ENCODE peak calls at places on chromosomes 6 and 20, in seven cellular contexts. H is Panc1, M is mucosa of descending colon, K is PC-3, O is psoas muscle, L is upper lobe of right lung, I is IMR-90. T is an unnamed sample. For H3K4me1, the result is how much of the 10 kb centered on the place peaks cover.

GRCh38 chr6:145147559-145147958 is 587.8 kb downstream of the EPM2A start:
- DNase-seq in M (no peak), L (no peak), H (no peak), I (peak), O (no peak), K (peak), T (no peak)

GRCh38 chr20:37302981-37303380 is 13.5 kb downstream of the MANBAL start:
- DNase-seq in I (no peak), L (no peak), O (no peak), M (no peak), H (no peak), K (no peak), T (no peak)

GRCh38 chr6:22221630-22222029 is 75.2 kb downstream of the PRL start:
- DNase-seq in K (peak), O (no peak), I (no peak), M (no peak), H (no peak), L (no peak), T (no peak)

GRCh38 chr6:22062807-22063408 is 233.9 kb downstream of the PRL start:
- DNase-seq in I (no peak), M (no peak), H (no peak), O (no peak), L (peak), K (no peak), T (peak)

GRCh38 chr20:20466341-20466879 is 98.5 kb downstream of the INSM1 start:
- DNase-seq in O (peak), L (no peak), M (no peak), H (no peak), I (peak), K (no peak), T (no peak)

GRCh38 chr20:38957915-38958485 is 4.1 kb upstream of the DHX35 start:
- DNase-seq in O (no peak), H (no peak), I (no peak), L (no peak), M (no peak), K (no peak), T (no peak)

GRCh38 chr20:47319517-47320252 is 36.8 kb downstream of the ZMYND8 start:
- DNase-seq in L (peak), H (no peak), I (peak), M (peak), K (peak), O (peak), T (peak)

GRCh38 chr6:105873799-105874198 is 212.3 kb upstream of the PRDM1 start:
- DNase-seq in I (no peak), M (no peak), K (no peak), L (no peak), O (no peak), H (no peak), T (no peak)

GRCh38 chr6:134908906-134909516 is 40.9 kb downstream of the ALDH8A1 start:
- DNase-seq in M (peak), O (peak), I (peak), H (peak), L (no peak), K (peak), T (no peak)

GRCh38 chr6:21997414-21998037 is 299.3 kb downstream of the PRL start:
- DNase-seq in O (no peak), H (no peak), M (no peak), I (peak), K (no peak), L (no peak), T (no peak)

GRCh38 chr6:119148102-119148824 is 69.8 kb upstream of the FAM184A start:
- DNase-seq in O (no peak), I (peak), H (peak), M (peak), L (no peak), K (peak), T (no peak)

GRCh38 chr6:164928041-164928321 is 381.4 kb downstream of the C6orf118 start:
- DNase-seq in L (no peak), M (no peak), O (no peak), K (no peak), H (no peak), I (no peak), T (no peak)

GRCh38 chr6:96124778-96125177 is 109.0 kb downstream of the FUT9 start:
- DNase-seq in H (no peak), K (no peak), M (no peak), I (no peak), L (no peak), O (no peak), T (no peak)

GRCh38 chr6:109304284-109305015 is 77.8 kb downstream of the CD164 start:
- DNase-seq in M (no peak), H (no peak), O (no peak), K (no peak), I (no peak), L (no peak), T (no peak)

GRCh38 chr6:44104661-44105060 is 22.6 kb downstream of the MRPL14 start:
- DNase-seq in M (no peak), K (no peak), I (no peak), H (no peak), L (no peak), O (peak), T (peak)

GRCh38 chr20:6940052-6940451 is 172.6 kb downstream of the BMP2 start:
- DNase-seq in K (peak), L (no peak), O (no peak), I (no peak), M (no peak), H (no peak), T (no peak)

GRCh38 chr6:140344149-140344913 is 969.9 kb upstream of the CITED2 start:
- DNase-seq in M (no peak), O (no peak), I (peak), H (no peak), K (peak), L (no peak), T (no peak)

GRCh38 chr6:155234687-155235543 is 28.9 kb upstream of the CLDN20 start:
- DNase-seq in L (no peak), I (peak), O (no peak), M (no peak), K (no peak), H (no peak), T (no peak)

GRCh38 chr6:84707161-84707560 is 57.2 kb downstream of the TBX18 start:
- DNase-seq in H (no peak), I (no peak), L (no peak), M (no peak), O (no peak), K (no peak), T (no peak)

GRCh38 chr6:138231399-138231886 is 13.2 kb upstream of the PBOV1 start:
- DNase-seq in H (peak), O (no peak), K (peak), M (peak), L (no peak), I (no peak), T (no peak)

GRCh38 chr6:138229072-138229471 is 10.8 kb upstream of the PBOV1 start:
- DNase-seq in O (no peak), H (no peak), L (no peak), M (no peak), K (no peak), I (no peak), T (no peak)

GRCh38 chr6:138227316-138227781 is 9.1 kb upstream of the PBOV1 start:
- DNase-seq in I (no peak), O (no peak), L (peak), M (peak), H (no peak), K (peak), T (peak)

GRCh38 chr6:138230759-138231398 is 12.6 kb upstream of the PBOV1 start:
- DNase-seq in H (no peak), M (no peak), K (no peak), I (no peak), O (no peak), L (no peak), T (no peak)

GRCh38 chr6:138229663-138230194 is 11.4 kb upstream of the PBOV1 start:
- DNase-seq in O (no peak), M (no peak), L (no peak), I (no peak), H (no peak), K (no peak), T (no peak)
- H3K4me1 ChIP-seq in O (under half), M (under half), L (under half), I (under half), H (under half), K (half or more), T (under half)

GRCh38 chr20:40663991-40664880 is 24.8 kb downstream of the MAFB start:
- DNase-seq in L (peak), O (no peak), M (no peak), I (no peak), K (peak), H (no peak), T (peak)
- H3K4me3 ChIP-seq in L (no peak), O (no peak), M (no peak), I (no peak), K (no peak), H (no peak), T (no peak)

DNA sequence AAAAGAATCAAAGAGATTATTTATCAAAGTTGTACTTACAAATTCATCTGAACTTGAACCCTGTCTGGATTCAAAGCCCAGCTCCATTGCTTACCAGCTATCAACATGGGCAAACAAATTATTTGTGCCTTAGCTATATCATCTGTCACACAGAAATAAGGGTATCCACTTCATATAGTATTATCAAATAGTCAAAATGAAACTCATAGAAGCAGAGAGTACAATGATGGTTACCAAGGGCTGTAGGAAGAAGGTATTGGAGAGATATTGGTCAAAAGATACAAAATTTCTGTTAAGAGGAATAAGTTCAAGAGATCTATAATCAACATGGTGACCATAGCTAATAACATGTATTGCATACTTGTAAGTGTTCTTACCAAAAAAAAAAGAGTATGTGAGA is 87.8 kb upstream of the CCDC28A start:
- DNase-seq in H (no peak), I (no peak), O (no peak), L (no peak), K (no peak), M (no peak), T (no peak)
- H3K4me1 ChIP-seq in H (under half), I (under half), O (under half), L (under half), K (under half), M (under half), T (under half)

GRCh38 chr6:77463881-77464867 is 883 bp upstream of the HTR1B start:
- DNase-seq in K (no peak), H (no peak), O (peak), L (peak), M (no peak), I (no peak), T (peak)
- H3K4me3 ChIP-seq in K (no peak), H (peak), O (peak), L (peak), M (no peak), I (peak), T (peak)

GRCh38 chr20:52410746-52411317 is 219.3 kb upstream of the ZFP64 start:
- DNase-seq in K (no peak), I (no peak), L (no peak), H (no peak), M (no peak), O (no peak), T (no peak)
- H3K4me1 ChIP-seq in K (under half), I (under half), L (under half), H (under half), M (under half), O (under half), T (under half)